ENCODE peak calls at places on chromosomes 16 and 17, in five cellular contexts. W is fibroblast of pulmonary artery, P is AG09309, A is ovary, U is GM12865. O is an unnamed sample.

GRCh38 chr16:81573533-81573932 is 128.9 kb downstream of the CMIP start:
- DNase-seq in W (no peak), P (no peak), A (no peak), U (no peak), O (no peak)

GRCh38 chr17:12831839-12832238 is 42.5 kb downstream of the ARHGAP44 start:
- DNase-seq in W (no peak), P (no peak), A (no peak), U (no peak), O (no peak)

GRCh38 chr16:82580293-82580900 is 46.4 kb upstream of the CDH13 start:
- DNase-seq in W (peak), P (no peak), A (no peak), U (peak), O (peak)

GRCh38 chr16:81238296-81239011 is at the start of gene BCO1:
- DNase-seq in W (peak), P (peak), A (peak), U (no peak), O (no peak)

GRCh38 chr16:15404792-15405191 is 9.2 kb downstream of the MPV17L start:
- DNase-seq in W (no peak), P (no peak), A (peak), U (peak), O (no peak)

GRCh38 chr17:50210249-50211225 is 9.1 kb upstream of the COL1A1 start:
- DNase-seq in W (peak), P (peak), A (peak), U (no peak), O (no peak)

GRCh38 chr16:3583303-3584038 is 6.3 kb upstream of the NLRC3 start:
- DNase-seq in W (no peak), P (no peak), A (no peak), U (no peak), O (no peak)

GRCh38 chr16:49492090-49492801 is 118.6 kb downstream of the C16orf78 start:
- DNase-seq in W (peak), P (no peak), A (peak), U (peak), O (peak)

GRCh38 chr17:82941021-82942001 is 101.5 kb upstream of the ZNF750 start:
- DNase-seq in W (no peak), P (no peak), A (no peak), U (no peak), O (no peak)

GRCh38 chr17:60107526-60108257 is 29.0 kb upstream of the HEATR6 start:
- DNase-seq in W (peak), P (no peak), A (no peak), U (no peak), O (no peak)

GRCh38 chr17:57739402-57740224 is 5.5 kb downstream of the CCDC182 start:
- DNase-seq in W (peak), P (no peak), A (no peak), U (peak), O (peak)

GRCh38 chr16:47574091-47575054 is 113.2 kb downstream of the PHKB start:
- DNase-seq in W (peak), P (no peak), A (no peak), U (peak), O (peak)

GRCh38 chr16:47567321-47567720 is 106.2 kb downstream of the PHKB start:
- DNase-seq in W (no peak), P (no peak), A (no peak), U (no peak), O (no peak)

GRCh38 chr16:47571711-47572110 is 110.6 kb downstream of the PHKB start:
- DNase-seq in W (no peak), P (no peak), A (no peak), U (no peak), O (no peak)

GRCh38 chr16:47568355-47568754 is 107.2 kb downstream of the PHKB start:
- DNase-seq in W (no peak), P (no peak), A (no peak), U (no peak), O (no peak)

DNA sequence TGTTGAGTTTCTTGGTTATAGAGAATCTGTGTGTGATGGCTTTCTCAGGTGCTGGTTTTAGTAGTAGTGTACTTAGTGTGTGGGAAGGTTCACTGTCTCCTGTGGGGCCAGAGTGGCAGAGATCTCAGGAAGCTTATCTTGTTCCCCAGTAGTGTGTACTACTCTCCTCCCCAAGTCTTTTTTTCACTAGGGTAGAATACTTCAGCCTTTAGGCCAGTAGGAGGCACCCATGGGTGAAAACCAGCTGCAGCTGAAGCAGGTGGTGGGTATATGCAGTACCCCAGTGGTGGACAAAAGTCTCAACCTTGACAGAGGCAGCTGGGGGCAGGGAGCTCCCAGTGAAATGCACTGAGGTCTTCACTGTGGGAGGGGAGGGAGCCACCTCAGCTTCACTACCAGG is 109.9 kb downstream of the PHKB start:
- DNase-seq in W (no peak), P (no peak), A (no peak), U (peak), O (no peak)
- TF ChIP-seq CTCF in W (no peak), P (no peak), A (no peak), U (no peak), O (no peak)

GRCh38 chr16:11801481-11802021 is 4.5 kb upstream of the ZC3H7A start:
- DNase-seq in W (no peak), P (no peak), A (no peak), U (no peak), O (no peak)

GRCh38 chr16:11800385-11800718 is 3.3 kb upstream of the ZC3H7A start:
- DNase-seq in W (no peak), P (no peak), A (no peak), U (no peak), O (no peak)

GRCh38 chr16:11797957-11798299 is 870 bp upstream of the ZC3H7A start:
- DNase-seq in W (no peak), P (no peak), A (peak), U (peak), O (peak)

GRCh38 chr16:11799017-11799381 is 1.9 kb upstream of the ZC3H7A start:
- DNase-seq in W (no peak), P (no peak), A (no peak), U (no peak), O (no peak)

DNA sequence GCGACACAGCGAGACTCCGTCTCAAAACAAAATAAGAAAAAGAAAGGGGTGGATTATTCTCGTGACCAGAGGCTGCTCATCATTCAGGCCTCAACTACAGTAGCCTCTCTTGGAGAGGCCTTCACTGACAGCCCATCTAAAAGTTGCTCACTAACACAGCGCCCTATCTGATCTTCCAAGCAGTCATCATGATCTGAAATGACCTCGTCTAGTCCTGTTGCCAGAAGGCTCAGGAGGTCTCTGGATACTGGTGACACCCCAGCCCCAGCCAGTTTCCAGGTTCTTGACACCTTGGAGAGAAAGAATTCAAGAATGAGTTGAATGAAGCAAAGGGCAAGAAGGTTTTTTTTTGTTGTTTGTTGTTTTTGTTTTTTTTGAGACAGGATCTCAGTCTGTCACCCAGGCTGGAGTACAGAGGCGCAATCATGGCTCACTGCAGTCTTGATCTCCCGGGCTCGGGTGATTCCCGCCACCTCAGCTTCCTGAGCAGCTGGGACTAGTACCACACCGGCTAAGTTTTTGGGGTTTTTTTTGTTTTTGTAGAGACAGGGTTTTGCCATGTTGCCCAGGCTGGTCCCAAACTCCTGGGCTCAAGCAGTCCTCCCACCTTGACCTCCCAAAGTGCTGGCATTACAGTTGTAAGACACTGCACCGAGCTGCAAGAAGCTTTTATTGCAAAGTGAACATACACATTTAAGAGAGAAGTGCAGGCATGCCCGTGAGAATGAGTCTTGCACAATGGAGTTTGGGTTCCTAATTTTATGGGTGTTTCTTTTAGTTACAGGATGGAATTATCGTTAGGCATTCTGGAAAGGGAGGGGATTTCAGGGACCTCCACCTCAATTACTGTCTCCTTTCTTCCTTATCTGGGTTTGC is 2.7 kb upstream of the ZC3H7A start:
- DNase-seq in W (no peak), P (no peak), A (no peak), U (peak), O (peak)
- TF ChIP-seq CTCF in W (no peak), P (no peak), A (no peak), U (no peak), O (no peak)

GRCh38 chr17:63078707-63079106 is 112.7 kb downstream of the TANC2 start:
- DNase-seq in W (no peak), P (no peak), A (no peak), U (no peak), O (no peak)

GRCh38 chr17:63082952-63083351 is 116.9 kb downstream of the TANC2 start:
- DNase-seq in W (peak), P (no peak), A (no peak), U (no peak), O (no peak)

GRCh38 chr17:63086483-63087185 is 120.6 kb downstream of the TANC2 start:
- DNase-seq in W (no peak), P (no peak), A (no peak), U (no peak), O (no peak)

GRCh38 chr17:63082273-63082861 is 116.3 kb downstream of the TANC2 start:
- DNase-seq in W (peak), P (peak), A (no peak), U (peak), O (no peak)
- TF ChIP-seq CTCF in W (peak), P (peak), A (no peak), U (peak), O (peak)

GRCh38 chr16:11295672-11296071 is 14.5 kb upstream of the PRM1 start:
- DNase-seq in W (no peak), P (no peak), A (no peak), U (no peak), O (no peak)

GRCh38 chr16:11296351-11296705 is 15.2 kb upstream of the PRM1 start:
- DNase-seq in W (no peak), P (no peak), A (no peak), U (no peak), O (no peak)

GRCh38 chr16:11298143-11298900 is 17.2 kb upstream of the PRM1 start:
- DNase-seq in W (no peak), P (no peak), A (no peak), U (peak), O (no peak)

GRCh38 chr16:11296706-11297491 is 15.8 kb upstream of the PRM1 start:
- DNase-seq in W (no peak), P (no peak), A (no peak), U (peak), O (peak)

GRCh38 chr16:11297492-11298142 is 16.5 kb upstream of the PRM1 start:
- DNase-seq in W (peak), P (peak), A (peak), U (peak), O (peak)
- TF ChIP-seq CTCF in W (no peak), P (no peak), A (no peak), U (peak), O (no peak)

GRCh38 chr17:5793899-5794298 is 209.6 kb upstream of the NLRP1 start:
- DNase-seq in W (no peak), P (no peak), A (no peak), U (peak), O (no peak)
- TF ChIP-seq CTCF in W (no peak), P (no peak), A (no peak), U (peak), O (no peak)

GRCh38 chr17:51325471-51325870 is 65.1 kb downstream of the UTP18 start:
- DNase-seq in W (no peak), P (no peak), A (no peak), U (no peak), O (no peak)

GRCh38 chr17:51319186-51319585 is 58.8 kb downstream of the UTP18 start:
- DNase-seq in W (no peak), P (no peak), A (no peak), U (no peak), O (no peak)

DNA sequence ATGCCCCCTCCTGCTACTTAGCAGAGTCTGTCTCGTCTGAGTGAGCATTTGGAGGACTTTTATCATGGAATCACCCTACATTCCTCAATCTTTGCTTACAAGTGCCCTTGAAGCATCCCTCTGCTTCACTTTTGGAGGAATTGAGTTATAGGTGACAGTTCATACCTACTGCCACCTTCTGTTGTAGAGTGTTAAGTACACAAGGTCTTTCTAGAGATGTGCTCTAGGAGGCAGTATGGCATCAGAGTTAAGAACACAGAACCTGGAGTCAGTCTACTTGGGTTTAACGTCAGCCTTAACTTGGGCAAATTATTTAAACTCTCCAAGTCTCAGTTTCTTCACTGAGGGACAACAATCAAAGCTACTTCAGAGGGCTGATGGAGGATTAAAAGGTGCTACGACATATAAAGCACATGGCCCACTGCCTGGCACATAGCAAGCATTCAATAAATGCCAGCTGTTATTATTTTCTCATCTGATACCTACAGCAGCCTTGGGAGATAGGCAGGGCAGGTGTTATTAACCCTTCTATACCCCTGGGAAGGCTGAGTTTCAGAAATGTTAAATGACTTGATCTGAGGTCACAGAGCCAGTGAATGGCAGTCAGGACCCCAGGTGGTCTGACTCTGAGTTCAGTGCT is 62.2 kb downstream of the UTP18 start:
- DNase-seq in W (peak), P (peak), A (no peak), U (peak), O (no peak)
- TF ChIP-seq CTCF in W (peak), P (peak), A (no peak), U (peak), O (peak)

O was measured in activated CD8-positive, alpha-beta T cell treated with anti-CD3 and anti-CD28 coated beads for 36 hours.